ENCODE peak calls at places on chromosomes 6 and 20, in ten cellular contexts. D is right lobe of liver, I is HCT116, G is heart left ventricle, H is upper lobe of left lung, V is endothelial cell of umbilical vein, R is A549, S is esophagus muscularis mucosa, B is uterus, C is GM12878. Q is an unnamed sample. For H3K4me1, the result is how much of the 10 kb centered on the place peaks cover.

GRCh38 chr6:27894839-27895762 is 17.1 kb downstream of the OR2B2 start:
- DNase-seq in D (no peak), I (peak), G (no peak), H (no peak), V (peak), R (peak), S (no peak), B (peak), C (peak), Q (peak)

GRCh38 chr6:49548613-49549304 is 1.7 kb upstream of the C6orf141 start:
- DNase-seq in D (no peak), I (no peak), G (no peak), H (no peak), V (no peak), R (no peak), S (no peak), B (no peak), C (no peak), Q (no peak)

GRCh38 chr6:105832358-105832757 is 253.8 kb upstream of the PRDM1 start:
- DNase-seq in D (no peak), I (no peak), G (no peak), H (no peak), V (no peak), R (no peak), S (no peak), B (no peak), C (no peak), Q (no peak)

GRCh38 chr6:169579712-169580111 is 122.1 kb downstream of the WDR27 start:
- DNase-seq in D (no peak), I (no peak), G (no peak), H (no peak), V (no peak), R (no peak), S (no peak), B (no peak), C (no peak), Q (no peak)

GRCh38 chr20:44516491-44516890 is 5.4 kb downstream of the SERINC3 start:
- DNase-seq in D (no peak), I (no peak), G (no peak), H (no peak), V (no peak), R (no peak), S (no peak), B (no peak), C (no peak), Q (no peak)

GRCh38 chr6:169692516-169692915 is 9.3 kb downstream of the WDR27 start:
- DNase-seq in D (no peak), I (no peak), G (no peak), H (no peak), V (no peak), R (no peak), S (no peak), B (no peak), C (no peak), Q (no peak)

GRCh38 chr6:130412556-130413290 is 46.9 kb downstream of the TMEM200A start:
- DNase-seq in D (no peak), I (no peak), G (no peak), H (no peak), V (no peak), R (no peak), S (no peak), B (no peak), C (no peak), Q (no peak)

GRCh38 chr20:5177071-5177470 is 50.3 kb downstream of the CDS2 start:
- DNase-seq in D (no peak), I (no peak), G (no peak), H (no peak), V (no peak), R (no peak), S (no peak), B (no peak), C (no peak), Q (no peak)

GRCh38 chr6:104407957-104408356 is 451.8 kb downstream of the HACE1 start:
- DNase-seq in D (no peak), I (no peak), G (no peak), H (no peak), V (no peak), R (no peak), S (no peak), B (no peak), C (no peak), Q (no peak)

GRCh38 chr20:3173582-3174441 is 463 bp upstream of the LZTS3 start:
- DNase-seq in D (peak), I (peak), G (peak), H (peak), V (peak), R (peak), S (no peak), B (peak), C (no peak), Q (peak)

DNA sequence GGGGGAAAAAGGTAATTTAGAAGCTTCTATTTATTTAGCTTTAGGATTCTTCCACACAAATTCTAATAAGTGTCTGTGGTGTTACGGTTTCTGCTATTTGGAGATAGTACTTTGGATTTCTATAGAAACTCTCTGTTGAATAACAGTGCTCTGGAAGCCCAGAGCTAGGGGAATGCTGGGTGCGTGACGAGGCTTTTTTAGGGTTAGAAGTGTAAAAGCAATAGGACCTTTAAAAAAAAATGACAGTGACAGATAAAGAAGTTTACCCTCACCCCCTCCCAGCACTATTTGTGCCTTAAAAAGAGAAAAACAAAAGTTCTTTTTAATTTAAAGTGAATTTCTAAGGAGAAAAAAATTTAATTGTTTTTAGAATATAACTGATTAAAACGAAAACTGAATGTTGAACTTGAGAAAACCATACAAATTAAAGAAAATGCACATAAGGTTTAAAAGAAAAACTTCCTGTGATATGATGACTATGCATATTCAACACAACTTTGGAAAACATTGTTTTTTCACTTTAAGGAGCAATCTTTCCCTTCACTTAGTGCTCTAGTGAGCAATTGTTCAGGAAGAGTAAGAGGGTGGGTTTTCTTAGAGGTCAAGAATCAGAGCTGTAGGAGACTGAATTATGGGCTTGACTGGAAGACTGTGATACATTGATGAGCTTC is 89.6 kb upstream of the RIPOR2 start:
- DNase-seq in D (no peak), I (no peak), G (no peak), H (no peak), V (no peak), R (no peak), S (no peak), B (no peak), C (no peak), Q (no peak)
- TF ChIP-seq POLR2A in D (no peak), I (no peak), G (no peak), H (no peak), V (no peak), R (no peak), S (no peak), B (no peak), C (no peak), Q (no peak)

DNA sequence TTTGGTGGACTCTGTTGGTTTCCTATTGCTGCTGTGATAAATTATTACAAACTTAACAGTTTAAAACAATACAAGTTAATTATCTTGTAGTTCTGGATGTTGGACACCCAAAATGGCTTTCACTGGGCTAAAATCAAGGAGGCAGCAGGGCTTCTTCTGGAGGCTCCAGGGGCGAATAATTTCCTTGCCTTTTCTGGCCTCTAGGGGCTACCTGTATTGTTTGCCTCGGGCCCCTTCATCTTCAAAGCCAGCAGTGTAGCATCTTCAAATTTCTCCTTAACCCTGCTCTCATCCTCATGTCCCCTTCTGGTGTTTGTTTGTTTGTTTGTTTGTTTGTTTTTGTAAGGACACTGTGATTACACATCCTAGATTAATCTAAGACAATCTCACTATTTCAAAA is 60.5 kb upstream of the ANKEF1 start:
- DNase-seq in D (no peak), I (no peak), G (no peak), H (no peak), V (no peak), R (no peak), S (no peak), B (no peak), C (no peak), Q (no peak)
- TF ChIP-seq CTCF in D (no peak), I (peak), G (no peak), H (no peak), V (no peak), R (no peak), S (no peak), B (no peak), C (peak), Q (no peak)

GRCh38 chr6:16690244-16691142 is 70.8 kb downstream of the ATXN1 start:
- DNase-seq in D (no peak), I (no peak), G (no peak), H (no peak), V (no peak), R (no peak), S (no peak), B (no peak), C (no peak), Q (no peak)
- H3K4me1 ChIP-seq in D (under half), I (under half), G (under half), H (under half), V (under half), R (half or more), S (under half), B (under half), C (under half), Q (under half)

DNA sequence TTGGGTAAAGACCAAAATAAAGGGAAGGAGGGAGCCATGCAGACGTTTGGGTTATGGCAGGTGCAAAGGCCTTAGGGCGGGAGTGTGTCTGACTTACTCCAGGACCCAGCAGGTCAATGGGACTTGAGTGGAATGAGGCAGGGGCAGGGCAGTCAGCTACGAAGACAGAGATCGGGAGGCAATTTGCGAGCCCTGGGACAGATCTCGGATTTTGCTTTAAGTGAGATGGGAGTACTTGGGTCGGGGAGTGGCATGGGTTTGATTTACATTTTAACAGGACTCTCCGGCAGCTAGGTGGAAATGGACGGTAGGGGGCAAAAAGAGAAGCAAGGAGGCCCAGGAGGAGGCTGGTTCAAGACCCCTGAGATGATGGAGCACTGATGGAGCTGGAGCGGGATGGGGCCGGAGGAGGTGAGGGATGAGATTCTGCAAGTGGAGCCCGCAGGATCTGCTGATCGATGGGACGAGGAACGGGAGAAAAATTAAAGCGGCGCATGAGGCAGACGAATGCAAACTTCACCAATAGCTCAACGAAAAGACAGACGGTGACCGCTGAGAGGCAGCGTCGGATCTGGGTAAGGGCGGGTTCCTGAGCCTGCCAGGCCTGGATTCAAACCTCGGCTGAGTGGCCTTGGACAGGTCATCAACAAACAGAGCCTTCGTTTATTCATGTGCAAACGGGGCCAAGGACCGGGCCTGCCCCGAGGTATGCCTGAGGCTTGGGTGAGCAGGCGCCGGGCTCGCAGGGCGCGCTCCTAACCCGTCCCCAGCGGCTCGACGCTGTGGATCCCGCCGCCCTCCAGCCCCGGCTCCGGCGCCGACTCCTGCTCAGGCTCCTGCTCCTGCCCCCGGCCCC is 774 bp upstream of the RBCK1 start:
- DNase-seq in D (peak), I (peak), G (peak), H (peak), V (peak), R (peak), S (no peak), B (peak), C (no peak), Q (peak)
- TF ChIP-seq POLR2A in D (peak), I (peak), G (no peak), H (no peak), V (peak), R (peak), S (no peak), B (no peak), C (peak), Q (peak)